ENCODE peak calls at places on chromosomes 3 and 15, in five cellular contexts. One of them, this sample, is unnamed.

GRCh38 chr3:170425491-170426239 is 7.0 kb downstream of the CLDN11 start:
- DNase-seq in foreskin melanocyte: no peak
- DNase-seq in GM19239: no peak
- DNase-seq in SJSA1: no peak
- DNase-seq in adipocyte: no peak
- DNase-seq in this sample: no peak

GRCh38 chr3:37946531-37946889 is 44.1 kb upstream of the VILL start:
- DNase-seq in foreskin melanocyte: no peak
- DNase-seq in GM19239: no peak
- DNase-seq in SJSA1: no peak
- DNase-seq in adipocyte: no peak
- DNase-seq in this sample: peak

GRCh38 chr3:193910886-193911738 is 224.8 kb upstream of the HES1 start:
- DNase-seq in foreskin melanocyte: no peak
- DNase-seq in GM19239: no peak
- DNase-seq in SJSA1: no peak
- DNase-seq in adipocyte: no peak
- DNase-seq in this sample: no peak

GRCh38 chr15:63052961-63053698 is 10.6 kb downstream of the TPM1 start:
- DNase-seq in foreskin melanocyte: no peak
- DNase-seq in GM19239: no peak
- DNase-seq in SJSA1: peak
- DNase-seq in adipocyte: peak
- DNase-seq in this sample: no peak

GRCh38 chr3:2516762-2517441 is 418.2 kb downstream of the CNTN4 start:
- DNase-seq in foreskin melanocyte: no peak
- DNase-seq in GM19239: no peak
- DNase-seq in SJSA1: no peak
- DNase-seq in adipocyte: no peak
- DNase-seq in this sample: no peak

GRCh38 chr15:75042730-75043508 is 19.5 kb downstream of the PPCDC start:
- DNase-seq in foreskin melanocyte: no peak
- DNase-seq in GM19239: peak
- DNase-seq in SJSA1: peak
- DNase-seq in adipocyte: peak
- DNase-seq in this sample: no peak

GRCh38 chr15:31279221-31280036 is 47.2 kb upstream of the KLF13 start:
- DNase-seq in foreskin melanocyte: no peak
- DNase-seq in GM19239: no peak
- DNase-seq in SJSA1: peak
- DNase-seq in adipocyte: no peak
- DNase-seq in this sample: no peak

GRCh38 chr15:80405970-80406369 is 1.8 kb downstream of the ARNT2 start:
- DNase-seq in foreskin melanocyte: no peak
- DNase-seq in GM19239: no peak
- DNase-seq in SJSA1: no peak
- DNase-seq in adipocyte: no peak
- DNase-seq in this sample: no peak

GRCh38 chr3:57464801-57465200 is 79.3 kb downstream of the DNAH12 start:
- DNase-seq in foreskin melanocyte: no peak
- DNase-seq in GM19239: no peak
- DNase-seq in SJSA1: no peak
- DNase-seq in adipocyte: no peak
- DNase-seq in this sample: no peak

GRCh38 chr15:31077181-31077580 is 24.3 kb downstream of the TRPM1 start:
- DNase-seq in foreskin melanocyte: no peak
- DNase-seq in GM19239: no peak
- DNase-seq in SJSA1: no peak
- DNase-seq in adipocyte: no peak
- DNase-seq in this sample: no peak

GRCh38 chr3:107251819-107252218 is 125.4 kb upstream of the CCDC54 start:
- DNase-seq in foreskin melanocyte: no peak
- DNase-seq in GM19239: no peak
- DNase-seq in SJSA1: no peak
- DNase-seq in adipocyte: no peak
- DNase-seq in this sample: no peak

GRCh38 chr3:188077160-188077812 is 76.7 kb upstream of the LPP start:
- DNase-seq in foreskin melanocyte: no peak
- DNase-seq in GM19239: no peak
- DNase-seq in SJSA1: no peak
- DNase-seq in adipocyte: no peak
- DNase-seq in this sample: peak

GRCh38 chr3:41208507-41208906 is 9.2 kb downstream of the CTNNB1 start:
- DNase-seq in foreskin melanocyte: no peak
- DNase-seq in GM19239: no peak
- DNase-seq in SJSA1: no peak
- DNase-seq in adipocyte: no peak
- DNase-seq in this sample: no peak

GRCh38 chr3:177673105-177673804 is 476.0 kb upstream of the TBL1XR1 start:
- DNase-seq in foreskin melanocyte: peak
- DNase-seq in GM19239: no peak
- DNase-seq in SJSA1: no peak
- DNase-seq in adipocyte: peak
- DNase-seq in this sample: no peak